ENCODE peak calls at places on chromosomes 12 and 14, in six cellular contexts. P, C, Y, I, H and W are unnamed samples.

GRCh38 chr14:97251423-97252155 is 454.4 kb downstream of the VRK1 start:
- DNase-seq in H (no peak), I (no peak), P (no peak), C (no peak), Y (peak; percentile 13), W (no peak)

GRCh38 chr14:71783101-71783500 is 149.1 kb upstream of the RGS6 start:
- DNase-seq in P (no peak), Y (no peak), C (no peak), H (no peak), I (no peak), W (no peak)

GRCh38 chr12:49037111-49037946 is 18.8 kb upstream of the PRKAG1 start:
- DNase-seq in P (no peak), I (no peak), H (no peak), Y (no peak), C (no peak), W (no peak)

GRCh38 chr12:53160000-53160399 is 20.5 kb upstream of the ZNF740 start:
- DNase-seq in H (no peak), P (no peak), Y (no peak), I (no peak), C (no peak), W (peak; percentile 31)

GRCh38 chr14:73755434-73756014 is 41.3 kb upstream of the PNMA1 start:
- DNase-seq in Y (no peak), I (no peak), H (no peak), C (no peak), P (peak; percentile 39), W (no peak)

GRCh38 chr14:106436310-106436905 is 910.0 kb downstream of the TMEM121 start:
- DNase-seq in I (no peak), H (no peak), P (peak; percentile 13), Y (no peak), C (no peak), W (peak; percentile 26)

GRCh38 chr12:4134833-4135597 is 138.5 kb upstream of the CCND2 start:
- DNase-seq in P (no peak), H (no peak), Y (no peak), C (no peak), I (no peak), W (no peak)

GRCh38 chr12:67425394-67425793 is 156.2 kb downstream of the CAND1 start:
- DNase-seq in H (no peak), P (no peak), I (no peak), Y (no peak), C (no peak), W (no peak)

GRCh38 chr12:17284873-17285272 is 678.9 kb upstream of the LMO3 start:
- DNase-seq in H (no peak), P (no peak), I (no peak), C (no peak), Y (no peak), W (no peak)

GRCh38 chr14:92524603-92525185 is 11.1 kb downstream of the RIN3 start:
- DNase-seq in H (no peak), I (no peak), C (no peak), P (no peak), Y (no peak), W (no peak)

GRCh38 chr12:106112094-106112822 is 26.5 kb downstream of the NUAK1 start:
- DNase-seq in Y (no peak), P (no peak), H (no peak), I (no peak), C (no peak), W (no peak)

GRCh38 chr14:51963164-51963733 is 26.1 kb upstream of the RTRAF start:
- DNase-seq in I (no peak), P (no peak), Y (no peak), H (no peak), C (no peak), W (no peak)

GRCh38 chr12:79083181-79083580 is 218.6 kb downstream of the SYT1 start:
- DNase-seq in H (no peak), P (no peak), C (no peak), Y (no peak), I (no peak), W (no peak)

GRCh38 chr12:39012870-39013269 is 107.5 kb upstream of the CPNE8 start:
- DNase-seq in H (no peak), Y (no peak), C (no peak), P (no peak), I (no peak), W (peak; percentile 13)

GRCh38 chr14:68492889-68493288 is 300.0 kb downstream of the ZFP36L1 start:
- DNase-seq in P (no peak), C (no peak), Y (no peak), I (no peak), H (no peak), W (no peak)

GRCh38 chr12:49635656-49636055 is 12.3 kb downstream of the PRPF40B start:
- DNase-seq in H (no peak), Y (no peak), P (no peak), C (no peak), I (no peak), W (no peak)

GRCh38 chr12:112964067-112964670 is 14.2 kb upstream of the OAS2 start:
- DNase-seq in I (no peak), H (no peak), P (no peak), Y (no peak), C (no peak), W (no peak)

GRCh38 chr12:68611094-68611818 is 557 bp downstream of the RAP1B start:
- DNase-seq in C (no peak), P (peak; percentile 76), Y (no peak), I (no peak), H (no peak), W (peak; percentile 29)

GRCh38 chr14:71658261-71658860 is 273.9 kb upstream of the RGS6 start:
- DNase-seq in Y (no peak), H (no peak), C (no peak), I (no peak), P (no peak), W (no peak)

GRCh38 chr12:53414756-53415417 is 8.8 kb upstream of the AMHR2 start:
- DNase-seq in Y (no peak), I (no peak), C (no peak), P (no peak), H (no peak), W (no peak)

GRCh38 chr12:52020539-52021336 is 14.0 kb downstream of the TAMALIN start:
- DNase-seq in I (no peak), Y (peak; percentile 57), H (no peak), C (peak; percentile 48), P (peak; percentile 75), W (peak; percentile 81)

GRCh38 chr12:32083489-32083888 is 23.2 kb upstream of the BICD1 start:
- DNase-seq in H (no peak), I (no peak), P (no peak), Y (no peak), C (no peak), W (no peak)

GRCh38 chr14:24334431-24335271 is at the start of gene ADCY4:
- DNase-seq in C (no peak), Y (no peak), I (no peak), P (no peak), H (no peak), W (no peak)

GRCh38 chr12:127146991-127147718 is 1119.8 kb upstream of the TMEM132C start:
- DNase-seq in C (no peak), I (no peak), H (no peak), Y (no peak), P (no peak), W (no peak)

GRCh38 chr12:6570264-6570887 is 2.3 kb upstream of the NOP2 start:
- DNase-seq in I (peak; percentile 37), P (peak; percentile 47), H (no peak), Y (no peak), C (peak; percentile 63), W (no peak)

GRCh38 chr12:28463396-28463795 is 273.1 kb downstream of the CCDC91 start:
- DNase-seq in I (no peak), Y (no peak), H (no peak), P (no peak), C (no peak), W (no peak)

DNA sequence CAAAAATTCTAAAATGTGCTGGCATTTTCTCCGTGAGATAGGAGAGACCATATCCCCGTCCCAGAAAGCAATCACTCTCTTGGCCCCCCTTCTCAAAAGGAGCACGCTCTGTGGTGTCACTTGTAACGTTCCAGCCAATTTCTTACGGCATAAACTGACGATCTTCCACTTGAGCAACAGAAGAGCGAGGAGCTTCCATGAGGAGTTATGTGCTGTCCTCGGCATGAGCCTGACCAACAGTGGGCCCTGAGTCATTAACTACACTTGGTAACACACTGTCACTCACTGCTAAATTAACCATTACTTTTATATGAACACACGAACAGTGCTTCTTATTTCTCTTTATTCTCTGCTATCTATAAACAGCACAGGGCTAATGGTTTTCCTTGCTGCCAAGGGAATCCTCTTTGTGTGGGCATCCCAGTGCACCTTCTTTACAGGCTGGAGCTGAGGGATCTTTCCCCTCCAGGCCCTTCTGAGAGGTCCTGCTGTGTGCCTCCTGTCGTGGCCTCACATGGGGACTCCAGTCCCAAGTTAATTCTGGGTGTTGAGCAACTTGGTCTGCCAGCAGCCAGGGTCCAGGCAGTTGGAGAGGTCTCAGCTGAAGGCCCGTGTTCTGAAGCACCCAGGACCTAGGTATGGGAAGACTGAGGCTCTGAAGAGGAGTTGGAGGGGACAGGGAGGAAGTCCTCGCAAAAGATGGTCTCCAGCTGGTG is 9.4 kb downstream of the SLC6A13 start:
- DNase-seq in P (no peak), Y (no peak), I (no peak), H (no peak), C (no peak), W (no peak)
- TF ChIP-seq JUND in P (no peak), Y (no peak), I (no peak), H (no peak), C (no peak), W (no peak)

GRCh38 chr14:104681689-104682074 is 7.7 kb upstream of the INF2 start:
- DNase-seq in P (no peak), H (no peak), C (peak; percentile 46), I (no peak), Y (peak; percentile 82), W (peak; percentile 78)
- TF ChIP-seq JUND in P (no peak), H (no peak), C (no peak), I (no peak), Y (no peak), W (no peak)

GRCh38 chr14:99604766-99605298 is 825 bp upstream of the CCDC85C start:
- DNase-seq in I (no peak), P (peak; percentile 39), Y (no peak), C (no peak), H (no peak), W (peak; percentile 70)
- TF ChIP-seq JUND in I (no peak), P (no peak), Y (no peak), C (no peak), H (no peak), W (no peak)

GRCh38 chr12:58359084-58359483 is 417.7 kb downstream of the ATP23 start:
- DNase-seq in I (no peak), H (no peak), P (no peak), C (no peak), Y (no peak), W (no peak)
- TF ChIP-seq JUND in I (no peak), H (no peak), P (no peak), C (no peak), Y (no peak), W (no peak)